ENCODE peak calls at places on chromosome 7, in eight cellular contexts. N is PC-9, G is NB4, X is astrocyte of the spinal cord, K is tibial nerve, O is prostate gland, Z is MCF 10A, D is epithelial cell of esophagus. E is an unnamed sample.

GRCh38 chr7:157909370-157909769 is 572.6 kb downstream of the DNAJB6 start:
- DNase-seq in G (no peak), N (no peak), D (no peak), X (no peak), O (no peak), Z (no peak), K (no peak), E (no peak)

GRCh38 chr7:131591674-131592328 is 35.4 kb upstream of the PODXL start:
- DNase-seq in G (no peak), Z (no peak), D (no peak), K (no peak), O (no peak), X (no peak), N (no peak), E (no peak)

GRCh38 chr7:70765651-70766050 is 366.3 kb upstream of the GALNT17 start:
- DNase-seq in K (no peak), N (no peak), G (no peak), O (no peak), D (no peak), X (no peak), Z (no peak), E (no peak)

GRCh38 chr7:44639701-44640321 is 33.4 kb downstream of the OGDH start:
- DNase-seq in Z (peak; percentile 83), O (peak; percentile 14), X (peak; percentile 85), D (peak; percentile 94), K (no peak), G (no peak), N (peak; percentile 73), E (no peak)

GRCh38 chr7:27925573-27926201 is 185.7 kb downstream of the TAX1BP1 start:
- DNase-seq in K (no peak), D (no peak), G (no peak), Z (no peak), O (no peak), X (no peak), N (no peak), E (no peak)

GRCh38 chr7:93092757-93093370 is 24.9 kb downstream of the SAMD9 start:
- DNase-seq in O (no peak), Z (peak; percentile 56), D (peak; percentile 72), X (peak; percentile 41), G (peak; percentile 63), K (no peak), N (no peak), E (no peak)

GRCh38 chr7:26653966-26654365 is 210.4 kb downstream of the SKAP2 start:
- DNase-seq in K (no peak), D (no peak), X (no peak), N (peak; percentile 22), O (no peak), G (no peak), Z (peak; percentile 53), E (no peak)

GRCh38 chr7:118068-118802 is 74.1 kb upstream of the FAM20C start:
- DNase-seq in N (no peak), Z (no peak), X (no peak), K (no peak), D (no peak), G (no peak), O (no peak), E (no peak)

GRCh38 chr7:121369462-121369861 is 26.6 kb downstream of the FAM3C start:
- DNase-seq in Z (peak; percentile 27), G (no peak), O (no peak), X (peak; percentile 62), K (no peak), D (no peak), N (peak; percentile 19), E (no peak)

GRCh38 chr7:43362652-43363428 is 220.1 kb upstream of the STK17A start:
- DNase-seq in G (peak; percentile 72), O (no peak), X (peak; percentile 15), D (peak; percentile 60), Z (peak; percentile 88), K (peak; percentile 24), N (peak; percentile 5), E (peak; percentile 20)

GRCh38 chr7:82616059-82616723 is 172.6 kb upstream of the CACNA2D1 start:
- DNase-seq in Z (no peak), G (no peak), O (no peak), K (no peak), D (no peak), X (no peak), N (no peak), E (no peak)

GRCh38 chr7:353746-354325 is 63.9 kb downstream of the FOXL3 start:
- DNase-seq in X (peak; percentile 39), K (no peak), D (no peak), G (no peak), N (no peak), O (no peak), Z (peak; percentile 7), E (peak; percentile 87)

GRCh38 chr7:6385110-6385792 is 62.5 kb downstream of the DAGLB start:
- DNase-seq in O (peak; percentile 45), X (peak; percentile 94), N (peak; percentile 71), Z (peak; percentile 96), K (no peak), G (no peak), D (peak; percentile 96), E (no peak)

GRCh38 chr7:16708496-16708895 is 45.1 kb upstream of the TSPAN13 start:
- DNase-seq in K (no peak), D (no peak), N (no peak), Z (no peak), X (no peak), G (no peak), O (no peak), E (no peak)

GRCh38 chr7:41147651-41148360 is 555.1 kb downstream of the INHBA start:
- DNase-seq in K (no peak), G (no peak), Z (peak; percentile 37), O (no peak), N (no peak), D (peak; percentile 60), X (no peak), E (no peak)

GRCh38 chr7:42677751-42678231 is 234.1 kb downstream of the C7orf25 start:
- DNase-seq in O (peak; percentile 6), Z (peak; percentile 91), N (no peak), X (peak; percentile 94), D (peak; percentile 90), G (no peak), K (no peak), E (no peak)

GRCh38 chr7:101813414-101814019 is 3.9 kb upstream of the CUX1 start:
- DNase-seq in N (no peak), Z (no peak), G (peak; percentile 64), X (no peak), D (no peak), K (no peak), O (no peak), E (no peak)

GRCh38 chr7:111107989-111108388 is 17.1 kb downstream of the LRRN3 start:
- DNase-seq in X (no peak), O (no peak), Z (no peak), G (no peak), K (no peak), D (no peak), N (no peak), E (no peak)

GRCh38 chr7:127578711-127579275 is 6.6 kb downstream of the GCC1 start:
- DNase-seq in K (no peak), O (no peak), G (no peak), Z (no peak), N (no peak), X (no peak), D (no peak), E (no peak)

GRCh38 chr7:43942997-43943701 is 16.9 kb downstream of the UBE2D4 start:
- DNase-seq in X (no peak), K (no peak), O (no peak), G (no peak), Z (peak; percentile 32), D (peak; percentile 21), N (peak; percentile 55), E (no peak)

GRCh38 chr7:96026606-96027005 is 254.3 kb downstream of the DYNC1I1 start:
- DNase-seq in X (no peak), O (no peak), Z (no peak), D (no peak), N (no peak), G (no peak), K (no peak), E (no peak)

GRCh38 chr7:36683695-36684357 is 40.5 kb downstream of the AOAH start:
- DNase-seq in N (no peak), Z (peak; percentile 65), K (no peak), G (no peak), D (peak; percentile 92), O (no peak), X (peak; percentile 9), E (no peak)

GRCh38 chr7:78226059-78226658 is 427.6 kb downstream of the PHTF2 start:
- DNase-seq in D (peak; percentile 53), Z (peak; percentile 50), K (no peak), G (peak; percentile 61), N (peak; percentile 35), X (no peak), O (no peak), E (no peak)
- TF ChIP-seq CTCF in D (peak; percentile 60), Z (peak; percentile 50), K (no peak), G (peak; percentile 62), N (peak; percentile 57), X (peak; percentile 56), O (no peak), E (no peak)

DNA sequence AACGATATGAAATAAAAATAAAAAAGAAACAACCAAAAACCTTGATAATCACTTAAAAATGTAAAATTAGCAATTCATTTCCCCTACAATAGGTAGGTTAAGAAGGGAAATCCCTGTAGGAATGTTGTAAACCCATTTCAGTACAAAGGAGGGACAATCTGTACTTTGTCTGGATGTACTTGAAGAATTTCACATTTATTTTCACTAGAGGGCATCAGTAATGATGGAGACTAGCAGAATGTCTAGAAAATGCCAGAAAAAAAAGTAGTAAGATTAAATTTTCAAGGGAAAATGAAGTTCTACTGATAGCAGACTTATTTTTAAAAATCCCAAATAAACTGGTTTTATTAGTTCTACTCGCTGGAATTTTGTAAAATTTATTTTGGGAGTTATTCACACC is 209.0 kb upstream of the FZD1 start:
- DNase-seq in N (no peak), K (no peak), G (no peak), Z (no peak), D (no peak), O (no peak), X (no peak), E (no peak)
- TF ChIP-seq CTCF in N (no peak), K (no peak), G (no peak), Z (no peak), D (no peak), O (no peak), X (no peak), E (no peak)

DNA sequence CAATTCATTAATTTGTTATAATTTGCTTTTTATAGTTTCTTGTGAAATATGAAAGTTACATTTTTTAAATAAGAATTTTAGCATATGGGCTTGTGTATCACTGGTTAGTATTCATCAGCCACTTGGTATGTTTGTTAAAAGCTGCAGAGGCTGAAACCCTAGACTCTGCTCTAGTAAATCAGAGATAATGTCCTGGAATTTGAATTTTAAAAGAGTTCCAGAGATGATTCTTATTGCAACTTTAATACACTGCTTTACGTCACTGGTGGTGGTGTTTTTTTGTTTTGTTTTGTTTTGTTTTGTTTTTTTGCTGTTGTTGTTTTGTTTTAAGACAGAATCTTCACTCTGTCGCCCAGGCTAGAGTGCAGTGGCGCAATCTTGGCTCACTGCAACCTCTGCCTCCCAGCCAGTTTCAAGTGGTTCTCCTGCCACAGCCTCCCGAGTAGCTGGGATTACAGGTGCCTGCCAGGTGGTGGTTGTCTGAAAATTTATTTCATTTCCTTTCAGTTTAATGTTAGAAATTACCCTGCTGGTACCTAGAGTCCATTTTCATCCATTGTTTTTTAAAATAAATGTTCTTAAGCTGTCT is 43.8 kb downstream of the PTPN12 start:
- DNase-seq in N (no peak), O (no peak), D (no peak), G (no peak), K (no peak), Z (peak; percentile 53), X (no peak), E (no peak)
- TF ChIP-seq CTCF in N (no peak), O (no peak), D (no peak), G (no peak), K (no peak), Z (no peak), X (no peak), E (no peak)

GRCh38 chr7:49852619-49853462 is 79.4 kb downstream of the VWC2 start:
- DNase-seq in G (peak; percentile 78), D (peak; percentile 79), K (peak; percentile 48), N (peak; percentile 35), Z (peak; percentile 66), O (peak; percentile 47), X (peak; percentile 33), E (no peak)
- TF ChIP-seq CTCF in G (peak; percentile 96), D (peak; percentile 99), K (peak; percentile 58), N (peak; percentile 92), Z (peak; percentile 90), O (peak; percentile 12), X (peak; percentile 65), E (peak; percentile 51)